ENCODE peak calls at places on chromosome 13, in four cellular contexts. Q is fibroblast of lung, I is hepatocyte, S is aorta. U is an unnamed sample. For H3K4me1 and H3K9me3, the result is how much of the 10 kb centered on the place peaks cover.

GRCh38 chr13:109241160-109241559 is 545.2 kb downstream of the IRS2 start:
- DNase-seq in Q (no peak), I (no peak), S (no peak), U (no peak)

GRCh38 chr13:79353698-79354097 is 52.4 kb downstream of the RBM26 start:
- DNase-seq in Q (no peak), I (no peak), S (no peak), U (no peak)

GRCh38 chr13:43377149-43377548 is 353.8 kb downstream of the DNAJC15 start:
- DNase-seq in Q (peak), I (no peak), S (peak), U (no peak)

GRCh38 chr13:102854675-102855074 is 8.8 kb downstream of the ERCC5 start:
- DNase-seq in Q (no peak), I (no peak), S (no peak), U (peak)

GRCh38 chr13:98869408-98870090 is 108.3 kb downstream of the DOCK9 start:
- DNase-seq in Q (no peak), I (no peak), S (no peak), U (no peak)

GRCh38 chr13:89856512-89856911 is 1491.0 kb upstream of the MIR17HG start:
- DNase-seq in Q (no peak), I (no peak), S (no peak), U (no peak)

GRCh38 chr13:100398360-100398759 is 190.2 kb downstream of the GGACT start:
- DNase-seq in Q (no peak), I (no peak), S (no peak), U (no peak)

GRCh38 chr13:48801255-48801654 is 147.5 kb downstream of the CYSLTR2 start:
- DNase-seq in Q (peak), I (no peak), S (no peak), U (no peak)

GRCh38 chr13:18991054-18991453 is 190.6 kb downstream of the TUBA3C start:
- DNase-seq in Q (no peak), I (no peak), S (no peak), U (no peak)

GRCh38 chr13:44191504-44192171 is 182.0 kb upstream of the SERP2 start:
- DNase-seq in Q (peak), I (peak), S (no peak), U (peak)

GRCh38 chr13:110382830-110383229 is 75.7 kb downstream of the COL4A2 start:
- DNase-seq in Q (no peak), I (no peak), S (no peak), U (no peak)

GRCh38 chr13:66154981-66155380 is 1075.2 kb downstream of the PCDH9 start:
- DNase-seq in Q (peak), I (no peak), S (no peak), U (no peak)

GRCh38 chr13:107211073-107211472 is 643.1 kb upstream of the ARGLU1 start:
- DNase-seq in Q (peak), I (peak), S (peak), U (peak)

GRCh38 chr13:41059896-41060722 is 1.2 kb upstream of the WBP4 start:
- DNase-seq in Q (peak), I (peak), S (peak), U (no peak)

GRCh38 chr13:111567637-111568036 is 247.2 kb downstream of the TEX29 start:
- DNase-seq in Q (no peak), I (no peak), S (no peak), U (no peak)

GRCh38 chr13:61734683-61735082 is 319.0 kb upstream of the PCDH20 start:
- DNase-seq in Q (no peak), I (no peak), S (no peak), U (no peak)

GRCh38 chr13:26619321-26619720 is 61.8 kb downstream of the WASF3 start:
- DNase-seq in Q (peak), I (no peak), S (no peak), U (no peak)

GRCh38 chr13:79900356-79900755 is 419.4 kb downstream of the NDFIP2 start:
- DNase-seq in Q (no peak), I (no peak), S (no peak), U (no peak)

GRCh38 chr13:43666403-43666802 is 120.4 kb downstream of the ENOX1 start:
- DNase-seq in Q (no peak), I (no peak), S (no peak), U (no peak)

DNA sequence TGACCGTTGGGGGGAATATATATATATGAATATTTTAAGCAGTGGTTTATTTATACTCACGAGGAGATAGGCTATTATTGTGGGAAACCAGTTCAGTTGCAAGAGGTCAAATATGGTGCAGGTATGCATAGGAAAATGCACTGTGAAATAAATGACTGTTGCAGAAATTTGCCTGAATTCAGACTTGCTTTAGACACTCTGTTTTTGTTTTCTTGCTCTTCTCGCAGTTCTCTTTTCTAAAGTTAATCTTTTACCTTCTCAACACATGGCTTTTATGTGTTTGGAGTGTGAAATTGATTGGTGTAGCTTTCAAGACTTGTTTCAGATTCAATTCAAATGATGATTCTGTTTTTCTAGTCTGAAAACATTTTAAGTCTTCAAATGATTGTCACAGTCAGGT is 109.7 kb downstream of the LRCH1 start:
- DNase-seq in Q (no peak), I (no peak), S (no peak), U (no peak)
- H3K4me1 ChIP-seq in Q (under half), I (half or more), S (under half), U (under half)

GRCh38 chr13:37870895-37871550 is 1.5 kb upstream of the TRPC4 start:
- DNase-seq in Q (peak), I (no peak), S (no peak), U (no peak)
- H3K27ac ChIP-seq in Q (peak), I (no peak), S (no peak), U (no peak)

DNA sequence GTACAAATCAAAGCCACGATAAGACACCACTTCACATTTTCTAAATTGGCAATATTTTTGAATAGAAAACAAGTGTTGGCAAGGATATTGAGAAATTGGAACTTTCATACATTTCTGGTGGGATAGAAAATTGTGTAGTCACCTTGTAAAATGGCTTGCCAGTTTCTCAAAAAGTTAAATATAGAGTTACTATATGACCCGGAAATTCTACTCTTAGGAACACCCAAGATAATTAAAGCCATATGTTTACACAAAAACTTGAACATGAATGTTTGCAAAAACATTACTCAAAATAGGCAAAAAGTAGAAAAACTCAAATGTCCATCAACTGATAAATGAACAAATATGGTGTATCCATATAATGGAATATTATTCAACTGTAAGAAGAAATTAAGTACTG is 552.5 kb downstream of the TBC1D4 start:
- DNase-seq in Q (peak), I (no peak), S (no peak), U (no peak)
- H3K9me3 ChIP-seq in Q (under half), I (under half), S (under half), U (under half)

GRCh38 chr13:50916701-50917184 is 7.2 kb downstream of the RNASEH2B start:
- DNase-seq in Q (no peak), I (no peak), S (peak), U (no peak)

GRCh38 chr13:50917572-50917971 is 8.0 kb downstream of the RNASEH2B start:
- DNase-seq in Q (no peak), I (no peak), S (no peak), U (no peak)

GRCh38 chr13:50914848-50915247 is 5.3 kb downstream of the RNASEH2B start:
- DNase-seq in Q (no peak), I (no peak), S (no peak), U (no peak)

GRCh38 chr13:50914301-50914700 is 4.7 kb downstream of the RNASEH2B start:
- DNase-seq in Q (no peak), I (no peak), S (no peak), U (no peak)

GRCh38 chr13:50915562-50915961 is 6.0 kb downstream of the RNASEH2B start:
- DNase-seq in Q (no peak), I (no peak), S (no peak), U (no peak)
- H3K4me1 ChIP-seq in Q (under half), I (under half), S (under half), U (half or more)

GRCh38 chr13:30308548-30308947 is 1.2 kb upstream of the KATNAL1 start:
- DNase-seq in Q (peak), I (peak), S (no peak), U (no peak)
- H3K27ac ChIP-seq in Q (no peak), I (no peak), S (no peak), U (no peak)

GRCh38 chr13:73039201-73040108 is 19.4 kb upstream of the KLF5 start:
- DNase-seq in Q (no peak), I (no peak), S (no peak), U (no peak)
- H3K9me3 ChIP-seq in Q (under half), I (under half), S (under half), U (under half)

U was measured in CD4-positive, alpha-beta memory T cell.